ENCODE peak calls at places on chromosomes 3 and 15, in seven cellular contexts. K, Z, Q, B, M, O and S are unnamed samples.

GRCh38 chr15:36399276-36399675 is 180.2 kb upstream of the CDIN1 start:
- DNase-seq in B (no peak), K (no peak), Q (no peak), O (no peak), M (no peak), Z (no peak), S (no peak)

GRCh38 chr3:145719118-145719517 is 441.9 kb downstream of the PLOD2 start:
- DNase-seq in K (no peak), Z (no peak), M (no peak), O (no peak), Q (no peak), B (no peak), S (no peak)

GRCh38 chr3:54322354-54322753 is 200.0 kb downstream of the CACNA2D3 start:
- DNase-seq in K (no peak), Q (no peak), B (peak), M (no peak), O (no peak), Z (peak), S (no peak)

GRCh38 chr3:114213262-114213668 is 24.1 kb downstream of the ZNF80 start:
- DNase-seq in Q (no peak), K (no peak), B (no peak), O (no peak), M (no peak), Z (no peak), S (no peak)

GRCh38 chr15:48112242-48112641 is 8.5 kb upstream of the SLC24A5 start:
- DNase-seq in M (no peak), Q (no peak), K (no peak), Z (peak), O (peak), B (peak), S (no peak)

GRCh38 chr15:88651971-88652370 is 13.2 kb downstream of the ISG20 start:
- DNase-seq in Z (peak), O (no peak), B (no peak), K (no peak), M (no peak), Q (no peak), S (no peak)

GRCh38 chr3:123869165-123869564 is 15.0 kb downstream of the MYLK start:
- DNase-seq in Z (no peak), Q (no peak), O (no peak), M (no peak), K (no peak), B (no peak), S (no peak)

GRCh38 chr3:43162573-43163084 is 56.8 kb upstream of the POMGNT2 start:
- DNase-seq in O (no peak), B (no peak), K (no peak), Q (no peak), M (no peak), Z (no peak), S (no peak)

GRCh38 chr3:157086053-157086761 is 73.7 kb downstream of the CCNL1 start:
- DNase-seq in K (no peak), Q (no peak), B (no peak), Z (no peak), O (no peak), M (no peak), S (no peak)

GRCh38 chr3:195546130-195546560 is 3.0 kb upstream of the PPP1R2 start:
- DNase-seq in B (peak), Q (no peak), K (no peak), M (no peak), O (no peak), Z (no peak), S (no peak)

GRCh38 chr3:31077021-31077601 is 182.7 kb upstream of the GADL1 start:
- DNase-seq in O (no peak), M (no peak), Z (no peak), K (no peak), Q (peak), B (peak), S (no peak)

DNA sequence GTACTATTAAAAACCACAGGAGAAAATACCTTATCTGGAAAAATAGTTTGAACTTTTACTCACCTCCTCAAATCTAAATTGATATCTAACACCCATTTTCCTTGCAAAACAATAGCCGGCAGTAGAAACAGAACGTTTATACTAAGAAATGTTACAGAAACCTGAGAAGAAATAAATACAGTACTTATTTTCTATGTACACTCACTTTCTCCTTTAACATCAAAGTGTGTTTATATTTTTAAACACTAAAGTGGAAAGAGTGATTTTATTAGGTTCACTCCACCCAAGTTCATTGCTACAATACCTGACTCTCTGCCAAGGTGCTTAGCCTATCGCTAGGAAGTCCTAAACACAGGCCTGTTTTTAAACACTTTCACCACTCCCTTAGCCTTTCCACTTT is 87.8 kb upstream of the TJP1 start:
- DNase-seq in Q (no peak), O (no peak), M (no peak), Z (no peak), B (no peak), K (no peak), S (no peak)
- TF ChIP-seq POLR2AphosphoS5 in Q (no peak), O (no peak), M (no peak), Z (no peak), B (no peak), K (no peak), S (no peak)

GRCh38 chr3:183490211-183490601 is 61.8 kb upstream of the MCF2L2 start:
- DNase-seq in Z (peak), M (no peak), O (no peak), K (no peak), B (no peak), Q (no peak), S (no peak)

GRCh38 chr3:183489455-183490210 is 61.2 kb upstream of the MCF2L2 start:
- DNase-seq in M (no peak), Z (no peak), Q (no peak), B (no peak), O (no peak), K (no peak), S (no peak)

GRCh38 chr3:183491923-183492848 is 63.3 kb downstream of the KLHL6 start:
- DNase-seq in B (no peak), K (no peak), Q (no peak), M (no peak), O (no peak), Z (peak), S (no peak)

GRCh38 chr3:183491109-183491922 is 62.9 kb upstream of the MCF2L2 start:
- DNase-seq in B (no peak), Z (peak), O (no peak), M (no peak), Q (no peak), K (no peak), S (no peak)

GRCh38 chr3:183490653-183491052 is 62.2 kb upstream of the MCF2L2 start:
- DNase-seq in Q (peak), Z (peak), K (no peak), O (no peak), B (peak), M (no peak), S (no peak)
- TF ChIP-seq TAF1 in Q (no peak), Z (no peak), K (no peak), O (no peak), B (no peak), M (no peak), S (no peak)

DNA sequence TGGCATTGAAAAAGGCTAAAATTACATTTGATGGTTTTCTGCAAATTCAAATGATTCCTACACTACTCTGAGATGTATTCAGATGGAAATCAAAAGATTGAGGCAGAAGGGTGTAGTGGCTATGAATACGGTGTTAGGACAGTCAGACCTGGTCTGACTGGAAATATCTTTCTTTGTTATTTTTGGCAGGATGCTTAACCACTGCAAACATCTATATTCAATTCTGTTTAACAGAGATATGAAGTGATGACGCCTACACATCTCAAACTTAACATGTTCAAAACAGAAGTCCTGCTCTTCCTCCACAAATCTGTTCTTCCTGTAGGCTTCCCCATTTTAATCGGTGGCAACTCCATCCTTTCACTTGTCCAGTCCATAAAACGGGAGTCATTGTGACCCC is 109.4 kb downstream of the ADAMTS9 start:
- DNase-seq in M (no peak), K (no peak), O (no peak), B (no peak), Z (no peak), Q (no peak), S (no peak)
- TF ChIP-seq POLR2AphosphoS5 in M (no peak), K (no peak), O (no peak), B (no peak), Z (no peak), Q (no peak), S (no peak)

GRCh38 chr3:44982817-44983216 is 6.8 kb downstream of the EXOSC7 start:
- DNase-seq in M (no peak), K (no peak), Z (no peak), B (no peak), O (no peak), Q (no peak), S (no peak)

GRCh38 chr3:44983413-44984040 is 7.5 kb downstream of the EXOSC7 start:
- DNase-seq in Q (no peak), Z (no peak), M (no peak), O (no peak), K (no peak), B (no peak), S (no peak)

GRCh38 chr3:44981751-44982150 is 5.7 kb downstream of the EXOSC7 start:
- DNase-seq in M (no peak), Z (no peak), B (no peak), K (no peak), O (no peak), Q (peak), S (no peak)

GRCh38 chr3:44987318-44987717 is 11.3 kb downstream of the EXOSC7 start:
- DNase-seq in M (no peak), O (no peak), Z (no peak), Q (no peak), K (no peak), B (no peak), S (no peak)

GRCh38 chr3:44984335-44984734 is 8.3 kb downstream of the EXOSC7 start:
- DNase-seq in K (no peak), M (no peak), Q (no peak), Z (no peak), B (no peak), O (no peak), S (no peak)
- TF ChIP-seq TAF1 in K (no peak), M (no peak), Q (no peak), Z (no peak), B (no peak), O (no peak), S (no peak)

GRCh38 chr15:98904466-98905048 is 103.0 kb downstream of the PGPEP1L start:
- DNase-seq in Z (no peak), K (no peak), M (no peak), B (peak), O (peak), Q (peak), S (peak)

GRCh38 chr15:98906712-98907083 is 100.9 kb downstream of the PGPEP1L start:
- DNase-seq in K (no peak), O (no peak), Z (no peak), Q (no peak), M (no peak), B (no peak), S (no peak)

GRCh38 chr15:98907921-98908490 is 99.6 kb downstream of the PGPEP1L start:
- DNase-seq in K (no peak), O (no peak), B (no peak), Z (no peak), Q (no peak), M (no peak), S (no peak)

GRCh38 chr15:98903377-98904018 is 104.1 kb downstream of the PGPEP1L start:
- DNase-seq in B (no peak), M (no peak), O (no peak), Q (no peak), Z (no peak), K (no peak), S (no peak)

DNA sequence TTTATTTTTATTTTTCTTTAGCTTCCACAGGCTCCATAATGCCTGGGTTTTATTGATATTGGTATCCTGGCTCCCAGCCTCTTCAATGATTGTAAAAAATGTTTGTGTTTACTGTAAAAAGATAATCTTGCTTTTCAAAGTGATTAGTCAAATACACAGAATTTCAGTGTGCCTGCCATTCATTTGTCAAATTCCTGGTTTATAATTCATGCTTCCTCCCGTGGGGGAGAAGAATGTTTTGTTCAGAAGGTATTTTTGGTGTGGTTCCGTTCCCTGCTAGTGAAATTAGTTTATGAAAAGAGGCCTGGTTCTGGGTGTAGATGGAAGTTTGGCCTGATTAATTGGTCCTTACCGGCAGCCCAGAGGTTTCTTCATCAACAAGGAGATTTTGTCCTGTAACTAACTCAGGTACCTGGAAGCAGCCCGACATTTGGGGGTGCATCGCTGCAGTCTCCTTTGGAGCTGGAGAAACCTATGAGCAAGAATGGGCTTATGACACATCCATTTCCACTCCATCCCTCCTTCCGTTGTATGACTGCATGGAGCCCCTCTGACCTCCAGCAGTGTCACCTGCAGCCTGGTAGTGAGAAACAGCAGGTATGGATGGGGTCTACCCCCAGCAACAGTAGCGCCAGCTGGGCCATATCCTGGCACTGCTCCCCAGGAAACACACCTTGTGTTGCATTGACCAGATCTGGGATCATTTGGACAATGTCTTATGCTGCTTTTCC is 101.4 kb downstream of the PGPEP1L start:
- DNase-seq in Q (no peak), M (no peak), Z (no peak), K (no peak), O (no peak), B (no peak), S (no peak)
- TF ChIP-seq POLR2AphosphoS5 in Q (no peak), M (no peak), Z (no peak), K (no peak), O (no peak), B (no peak), S (no peak)

DNA sequence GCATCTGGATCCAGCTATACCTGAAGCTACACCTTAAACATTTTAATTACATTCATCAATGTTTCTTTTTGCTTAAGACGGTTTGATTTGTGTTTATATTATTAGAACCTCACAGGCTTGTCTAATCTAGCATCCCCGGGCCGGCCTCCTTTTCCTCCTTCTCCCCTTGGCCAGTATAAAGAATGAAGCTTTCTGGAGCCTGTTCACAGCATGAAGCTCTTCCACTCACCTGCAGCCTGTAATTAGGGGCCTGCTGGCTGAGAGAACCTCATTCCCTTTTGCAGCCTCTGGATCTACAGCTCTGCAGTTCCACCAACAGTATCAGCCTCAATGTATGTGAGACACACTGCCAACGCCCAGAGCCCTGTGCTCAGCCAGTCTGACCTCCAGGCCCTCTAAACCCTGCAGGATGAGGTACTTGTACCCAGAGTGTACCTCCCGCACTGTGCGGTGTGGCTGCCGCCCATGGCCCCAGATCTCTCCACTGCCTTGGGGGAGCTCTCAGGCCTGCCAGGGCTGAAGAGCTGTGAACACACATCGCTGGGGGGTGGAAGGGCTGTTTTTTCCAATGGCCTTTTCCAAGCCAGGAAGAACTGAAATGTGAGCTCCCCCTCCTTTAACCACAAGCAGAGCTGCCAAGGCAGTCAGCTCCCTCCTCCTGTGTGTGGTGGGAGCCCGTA is 114.7 kb upstream of the ALDH1A3 start:
- DNase-seq in Q (no peak), Z (peak), O (peak), M (no peak), K (no peak), B (no peak), S (no peak)
- TF ChIP-seq TAF1 in Q (no peak), Z (no peak), O (no peak), M (no peak), K (no peak), B (no peak), S (no peak)

DNA sequence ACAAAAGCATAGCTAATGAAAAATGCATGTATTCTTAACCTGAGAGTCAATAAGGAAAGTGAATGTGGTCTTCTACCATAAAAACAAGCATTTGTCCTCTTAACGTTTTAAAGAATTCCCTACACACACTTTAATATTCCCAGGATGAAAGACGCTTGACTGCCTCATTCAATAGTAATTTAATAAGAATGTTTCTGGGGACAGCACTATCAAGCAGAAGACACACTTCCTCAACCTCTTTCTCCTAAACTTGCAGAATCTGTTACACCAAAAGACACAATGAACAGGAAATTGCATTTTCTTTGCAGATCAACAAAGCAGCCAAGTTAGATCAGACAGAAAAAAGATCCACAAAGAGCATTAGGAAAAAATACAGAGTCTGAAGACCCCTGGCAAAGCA is 97.7 kb downstream of the PLCH1 start:
- DNase-seq in K (no peak), M (no peak), O (no peak), B (no peak), Q (no peak), Z (no peak), S (no peak)
- TF ChIP-seq POLR2AphosphoS5 in K (no peak), M (no peak), O (no peak), B (no peak), Q (no peak), Z (no peak), S (no peak)

GRCh38 chr15:80944818-80945217 is 44.8 kb downstream of the MESD start:
- DNase-seq in B (no peak), K (no peak), Q (no peak), M (no peak), Z (no peak), O (no peak), S (no peak)
- TF ChIP-seq TAF1 in B (no peak), K (no peak), Q (no peak), M (no peak), Z (no peak), O (no peak), S (no peak)

GRCh38 chr15:57639306-57639705 is 47.6 kb downstream of the MYZAP start:
- DNase-seq in O (no peak), B (no peak), Z (no peak), K (no peak), M (no peak), Q (no peak), S (no peak)

GRCh38 chr15:57637836-57638235 is 46.1 kb downstream of the MYZAP start:
- DNase-seq in K (no peak), B (no peak), O (no peak), Q (no peak), Z (no peak), M (no peak), S (no peak)

GRCh38 chr15:57634290-57634689 is 42.6 kb downstream of the MYZAP start:
- DNase-seq in Z (no peak), Q (no peak), M (no peak), B (no peak), K (no peak), O (no peak), S (no peak)

GRCh38 chr15:57631386-57632110 is 39.8 kb downstream of the MYZAP start:
- DNase-seq in M (no peak), O (no peak), Q (no peak), B (no peak), Z (no peak), K (no peak), S (no peak)

GRCh38 chr15:57635300-57635944 is 43.7 kb downstream of the MYZAP start:
- DNase-seq in M (no peak), K (no peak), B (no peak), O (no peak), Q (no peak), Z (no peak), S (no peak)
- TF ChIP-seq POLR2AphosphoS5 in M (no peak), K (no peak), B (no peak), O (no peak), Q (no peak), Z (no peak), S (no peak)